ENCODE peak calls at places on chromosomes 5 and 9, in four cellular contexts. U is endothelial cell, P is mucosa of descending colon, K is HCT116. T is an unnamed sample.

GRCh38 chr5:83586874-83587776 is 115.6 kb downstream of the VCAN start:
- DNase-seq in U (no peak), P (no peak), K (no peak), T (no peak)

GRCh38 chr5:132416306-132417009 is 46.9 kb downstream of the SLC22A5 start:
- DNase-seq in U (no peak), P (no peak), K (no peak), T (no peak)

GRCh38 chr9:138049779-138050471 is 172.3 kb downstream of the CACNA1B start:
- DNase-seq in U (no peak), P (no peak), K (no peak), T (no peak)

GRCh38 chr5:5421149-5421960 is 1.1 kb upstream of the ICE1 start:
- DNase-seq in U (peak; percentile 9), P (peak; percentile 31), K (no peak), T (no peak)

GRCh38 chr5:165844571-165844970 is 2339.2 kb downstream of the MAT2B start:
- DNase-seq in U (no peak), P (no peak), K (no peak), T (no peak)

GRCh38 chr9:221989-222776 is 7.5 kb downstream of the DOCK8 start:
- DNase-seq in U (no peak), P (no peak), K (no peak), T (no peak)

GRCh38 chr9:14511452-14511851 is 181.8 kb downstream of the ZDHHC21 start:
- DNase-seq in U (no peak), P (no peak), K (no peak), T (no peak)

GRCh38 chr9:118529210-118529609 is 825.0 kb downstream of the TLR4 start:
- DNase-seq in U (no peak), P (no peak), K (no peak), T (no peak)

GRCh38 chr9:86573886-86574285 is 219.7 kb upstream of the TUT7 start:
- DNase-seq in U (no peak), P (no peak), K (no peak), T (no peak)

GRCh38 chr9:89790542-89791109 is 185.8 kb downstream of the GADD45G start:
- DNase-seq in U (no peak), P (no peak), K (no peak), T (no peak)

GRCh38 chr5:107542428-107542827 is 128.3 kb downstream of the EFNA5 start:
- DNase-seq in U (no peak), P (no peak), K (peak; percentile 54), T (no peak)

GRCh38 chr5:81007637-81008027 is 47.5 kb downstream of the RASGRF2 start:
- DNase-seq in U (no peak), P (no peak), K (no peak), T (no peak)

GRCh38 chr5:143312822-143313221 is 90.7 kb downstream of the NR3C1 start:
- DNase-seq in U (no peak), P (no peak), K (no peak), T (no peak)

GRCh38 chr9:117335797-117336435 is 78.9 kb downstream of the ASTN2 start:
- DNase-seq in U (no peak), P (no peak), K (no peak), T (no peak)

GRCh38 chr5:80516826-80517225 is 28.9 kb downstream of the FAM151B start:
- DNase-seq in U (no peak), P (no peak), K (peak; percentile 36), T (no peak)

GRCh38 chr5:141848771-141849370 is 29.3 kb downstream of the PCDH1 start:
- DNase-seq in U (peak; percentile 64), P (peak; percentile 85), K (no peak), T (no peak)

GRCh38 chr9:122329592-122329991 is 41.2 kb upstream of the PTGS1 start:
- DNase-seq in U (no peak), P (no peak), K (no peak), T (no peak)

GRCh38 chr5:145680169-145680568 is 155.0 kb downstream of the PRELID2 start:
- DNase-seq in U (no peak), P (no peak), K (no peak), T (no peak)

GRCh38 chr9:99011161-99011709 is 67.5 kb downstream of the COL15A1 start:
- DNase-seq in U (no peak), P (no peak), K (no peak), T (no peak)

GRCh38 chr9:26682796-26683496 is 209.7 kb downstream of the CAAP1 start:
- DNase-seq in U (no peak), P (no peak), K (no peak), T (no peak)

GRCh38 chr9:107727113-107727780 is 237.7 kb upstream of the KLF4 start:
- DNase-seq in U (no peak), P (no peak), K (no peak), T (no peak)

GRCh38 chr5:163809480-163809879 is 304.1 kb downstream of the MAT2B start:
- DNase-seq in U (no peak), P (no peak), K (no peak), T (peak; percentile 15)

GRCh38 chr9:69200071-69200470 is 26.0 kb downstream of the TJP2 start:
- DNase-seq in U (no peak), P (no peak), K (no peak), T (no peak)

GRCh38 chr9:126108240-126108639 is 218.4 kb upstream of the MVB12B start:
- DNase-seq in U (peak; percentile 55), P (no peak), K (no peak), T (no peak)

GRCh38 chr5:139108056-139108811 is 89.9 kb downstream of the SIL1 start:
- DNase-seq in U (no peak), P (no peak), K (no peak), T (no peak)

GRCh38 chr5:174614500-174615135 is 109.8 kb upstream of the MSX2 start:
- DNase-seq in U (no peak), P (no peak), K (no peak), T (no peak)

GRCh38 chr9:95138474-95138873 is 179.0 kb downstream of the FANCC start:
- DNase-seq in U (no peak), P (no peak), K (no peak), T (no peak)

GRCh38 chr5:415928-416635 is 26.9 kb upstream of the EXOC3 start:
- DNase-seq in U (no peak), P (peak; percentile 22), K (no peak), T (no peak)

GRCh38 chr5:19885040-19885824 is 102.8 kb downstream of the CDH18 start:
- DNase-seq in U (no peak), P (no peak), K (no peak), T (no peak)

GRCh38 chr5:14686517-14686916 is 22.0 kb downstream of the OTULIN start:
- DNase-seq in U (no peak), P (no peak), K (no peak), T (no peak)
- TF ChIP-seq CTCF in U (no peak), P (no peak), K (no peak), T (no peak)

DNA sequence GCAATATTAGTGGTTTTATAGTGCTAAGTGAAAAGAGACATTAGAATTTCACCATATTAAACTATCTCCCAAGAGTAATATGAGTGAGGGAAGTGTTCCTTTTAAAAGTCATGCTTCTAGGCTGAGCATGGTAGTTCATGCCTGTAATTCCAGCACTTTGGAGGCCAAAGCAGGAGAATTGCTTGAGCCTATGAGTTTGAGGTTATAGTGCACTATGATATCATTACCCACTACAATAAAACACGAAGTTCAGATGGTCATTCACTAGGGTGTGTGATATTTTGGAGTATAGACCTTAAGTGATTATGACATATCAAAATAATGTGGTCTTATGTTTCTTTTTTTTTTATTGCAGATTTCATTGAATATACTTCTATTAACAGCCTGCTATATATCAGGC is 6.7 kb downstream of the KIF2A start:
- DNase-seq in U (no peak), P (no peak), K (no peak), T (no peak)
- TF ChIP-seq CTCF in U (no peak), P (no peak), K (no peak), T (no peak)

DNA sequence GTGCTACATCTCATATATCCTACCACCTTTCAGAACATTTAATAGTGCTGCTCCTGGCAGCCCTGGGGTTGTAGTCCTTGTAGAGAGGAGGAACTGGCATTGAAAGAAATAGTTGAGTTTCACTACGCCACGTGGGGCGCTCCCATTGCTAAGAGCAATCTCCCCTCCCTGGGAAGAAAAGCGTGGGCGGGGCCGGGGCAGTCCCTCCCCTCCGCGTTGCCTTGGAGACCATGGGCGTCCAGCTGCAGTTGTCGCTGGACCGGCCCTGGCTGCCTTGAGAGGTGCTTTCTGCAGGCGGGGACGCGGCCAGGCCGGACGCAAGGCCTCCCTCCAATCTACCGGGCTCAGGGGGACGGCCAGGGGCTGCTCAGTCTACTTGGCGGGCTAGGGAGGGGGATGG is 368 bp upstream of the CCDC180 start:
- DNase-seq in U (peak; percentile 75), P (peak; percentile 74), K (no peak), T (peak; percentile 72)
- TF ChIP-seq CTCF in U (no peak), P (no peak), K (no peak), T (no peak)

DNA sequence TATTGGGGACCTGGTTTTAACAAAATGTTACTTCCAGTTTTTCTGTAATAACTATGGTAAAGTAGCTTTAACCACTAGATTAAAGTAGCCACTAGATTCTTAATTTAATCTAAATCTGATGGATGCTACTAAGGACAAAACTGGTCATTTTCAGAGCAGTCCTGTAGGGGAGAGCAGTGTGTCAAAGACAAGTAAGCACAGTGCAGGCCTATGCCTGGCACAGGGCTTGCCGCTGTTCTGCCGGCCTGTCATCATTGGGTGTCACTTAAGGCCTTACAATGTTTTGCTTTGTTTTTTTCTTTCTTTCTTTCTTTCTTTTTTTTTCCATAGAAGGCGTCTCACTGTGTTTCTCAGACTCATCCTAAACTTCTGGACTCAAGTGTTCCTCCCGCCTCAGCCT is 53.0 kb upstream of the NXNL2 start:
- DNase-seq in U (no peak), P (no peak), K (no peak), T (no peak)
- TF ChIP-seq CTCF in U (no peak), P (no peak), K (no peak), T (no peak)

T was measured in glutamatergic neuron.